ENCODE peak calls at places on chromosomes 13 and 19, in ten cellular contexts. F is mesothelial cell of epicardium; P is pancreas; B is activated CD8-positive, alpha-beta memory T cell treated with anti-CD3 and anti-CD28 coated beads, Interleukin-2, amount 50 U/mL, for 4 hours; H is aorta; A is activated CD4-positive, alpha-beta T cell treated with anti-CD3 and anti-CD28 coated beads, Interleukin-2, amount 50 U/mL, for 24 hours; Q is RPMI7951; W is AG08396; M is putamen; T is ELR. R is an unnamed sample.

GRCh38 chr19:7751157-7751783 is 3.9 kb upstream of the CD209 start:
- DNase-seq in A (no peak), M (no peak), W (no peak), Q (no peak), F (no peak), H (no peak), T (peak; percentile 39), P (no peak), B (peak; percentile 26), R (no peak)

GRCh38 chr19:23823952-23824389 is 65.3 kb upstream of the ZNF681 start:
- DNase-seq in M (no peak), B (no peak), Q (peak; percentile 34), W (no peak), T (peak; percentile 52), A (no peak), H (no peak), F (no peak), P (no peak), R (no peak)

GRCh38 chr19:4396949-4397783 is 3.2 kb downstream of the SH3GL1 start:
- DNase-seq in P (no peak), M (no peak), T (no peak), Q (no peak), W (no peak), F (no peak), H (no peak), B (no peak), A (no peak), R (no peak)

GRCh38 chr19:34831714-34832113 is 58.7 kb upstream of the ZNF599 start:
- DNase-seq in H (no peak), A (no peak), W (no peak), Q (no peak), F (no peak), M (no peak), T (no peak), P (no peak), B (no peak), R (no peak)

GRCh38 chr19:35901854-35902661 is at the start of gene HCST:
- DNase-seq in H (no peak), Q (peak; percentile 19), P (no peak), A (no peak), F (no peak), W (no peak), M (no peak), B (no peak), T (peak; percentile 49), R (no peak)

GRCh38 chr13:64755961-64756360 is 2474.2 kb downstream of the PCDH9 start:
- DNase-seq in B (no peak), P (no peak), W (no peak), M (no peak), H (no peak), F (no peak), A (no peak), T (no peak), Q (peak; percentile 0), R (no peak)

GRCh38 chr19:291561-292280 is 518 bp upstream of the PLPP2 start:
- DNase-seq in T (no peak), W (no peak), Q (no peak), M (peak; percentile 41), F (no peak), H (peak; percentile 72), P (peak; percentile 75), B (no peak), A (no peak), R (no peak)

GRCh38 chr19:14147797-14148605 is 11.6 kb upstream of the ASF1B start:
- DNase-seq in Q (peak; percentile 37), A (no peak), T (peak; percentile 70), F (peak; percentile 79), H (peak; percentile 90), M (peak; percentile 63), W (peak; percentile 90), P (peak; percentile 85), B (peak; percentile 60), R (no peak)

GRCh38 chr13:99495478-99496321 is 5.6 kb upstream of the TM9SF2 start:
- DNase-seq in Q (peak; percentile 27), A (no peak), P (no peak), B (no peak), T (no peak), W (no peak), M (no peak), H (no peak), F (no peak), R (no peak)

GRCh38 chr19:39846176-39846677 is at the start of gene FBL:
- DNase-seq in W (peak; percentile 99), A (peak; percentile 98), B (peak; percentile 99), F (peak; percentile 99), Q (peak; percentile 89), T (peak; percentile 93), H (peak; percentile 100), P (peak; percentile 100), M (peak; percentile 91), R (peak; percentile 80)

GRCh38 chr19:12703056-12703455 is 6.6 kb upstream of the FBXW9 start:
- DNase-seq in F (no peak), Q (peak; percentile 44), W (peak; percentile 83), M (no peak), P (no peak), T (peak; percentile 71), B (no peak), A (no peak), H (no peak), R (no peak)

GRCh38 chr13:109344552-109345157 is 441.7 kb downstream of the IRS2 start:
- DNase-seq in Q (peak; percentile 26), T (peak; percentile 92), M (no peak), F (no peak), W (peak; percentile 58), B (no peak), A (no peak), P (no peak), H (no peak), R (no peak)

GRCh38 chr19:36054733-36055686 is at the start of gene WDR62:
- DNase-seq in H (peak; percentile 98), Q (peak; percentile 93), B (peak; percentile 93), P (peak; percentile 97), M (no peak), T (peak; percentile 93), A (peak; percentile 94), F (peak; percentile 98), W (peak; percentile 97), R (peak; percentile 82)

GRCh38 chr13:106373989-106374572 is 161.4 kb downstream of the EFNB2 start:
- DNase-seq in B (no peak), F (no peak), W (no peak), Q (peak; percentile 56), M (no peak), T (no peak), P (no peak), A (no peak), H (no peak), R (no peak)

GRCh38 chr19:46402725-46403124 is 10.6 kb downstream of the CCDC8 start:
- DNase-seq in T (no peak), A (no peak), H (peak; percentile 26), W (no peak), Q (no peak), F (no peak), P (peak; percentile 38), B (no peak), M (no peak), R (no peak)

GRCh38 chr19:45444318-45445041 is 20.8 kb upstream of the ERCC1 start:
- DNase-seq in M (peak; percentile 85), P (peak; percentile 97), A (peak; percentile 43), B (peak; percentile 71), H (peak; percentile 99), W (peak; percentile 94), T (peak; percentile 85), F (peak; percentile 88), Q (peak; percentile 89), R (no peak)

GRCh38 chr19:49766938-49767315 is at the start of gene AP2A1:
- DNase-seq in M (no peak), Q (no peak), T (no peak), A (no peak), H (no peak), W (no peak), P (no peak), B (no peak), F (no peak), R (no peak)

GRCh38 chr13:113044431-113045114 is 61.0 kb upstream of the F7 start:
- DNase-seq in Q (peak; percentile 78), P (peak; percentile 19), F (no peak), H (no peak), A (no peak), T (no peak), W (peak; percentile 63), M (peak; percentile 93), B (no peak), R (peak; percentile 83)

GRCh38 chr13:52949744-52950143 is 78.9 kb upstream of the OLFM4 start:
- DNase-seq in A (no peak), W (no peak), T (no peak), F (no peak), P (no peak), B (no peak), M (peak; percentile 84), Q (no peak), H (no peak), R (no peak)

GRCh38 chr13:113029487-113030258 is 60.7 kb downstream of the MCF2L start:
- DNase-seq in P (peak; percentile 66), W (peak; percentile 58), B (peak; percentile 65), H (no peak), A (peak; percentile 27), Q (no peak), F (peak; percentile 83), M (no peak), T (peak; percentile 38), R (no peak)

GRCh38 chr13:47859129-47859528 is 141.9 kb downstream of the SUCLA2 start:
- DNase-seq in F (no peak), H (no peak), B (no peak), A (no peak), W (no peak), T (peak; percentile 6), Q (no peak), M (no peak), P (no peak), R (no peak)

GRCh38 chr13:71873418-71874276 is 6.6 kb upstream of the DACH1 start:
- DNase-seq in M (no peak), W (no peak), H (no peak), B (no peak), Q (no peak), F (no peak), P (no peak), A (no peak), T (no peak), R (no peak)